ENCODE peak calls at places on chromosomes 6 and 20, in six cellular contexts. M is fibroblast of pulmonary artery; X is stimulated activated CD4-positive, alpha-beta T cell treated with anti-CD3 and anti-CD28 coated beads, Interleukin-1b, Interleukin-23, amount 100 ng/mL, for 24 hours; O is tibial artery; G is HT1080; F is HCEC 1CT. D is an unnamed sample.
A peak's percentile ranks its signal among the peaks of the same experiment; 100 is the strongest.

GRCh38 chr6:105322499-105323231 is 80.2 kb downstream of the PREP start:
- DNase-seq in O (no peak), F (no peak), G (no peak), M (no peak), X (no peak), D (no peak)

GRCh38 chr6:6407061-6407723 is 86.7 kb upstream of the F13A1 start:
- DNase-seq in X (no peak), M (no peak), F (no peak), G (no peak), O (no peak), D (no peak)

GRCh38 chr6:38943964-38944363 is 104.6 kb upstream of the GLP1R start:
- DNase-seq in X (no peak), G (no peak), M (no peak), O (no peak), F (no peak), D (no peak)

GRCh38 chr6:116012966-116013365 is 47.7 kb downstream of the FRK start:
- DNase-seq in O (no peak), X (no peak), M (no peak), F (peak; percentile 13), G (no peak), D (no peak)

GRCh38 chr6:132648828-132649227 is 10.2 kb downstream of the TAAR1 start:
- DNase-seq in O (no peak), M (no peak), F (no peak), X (no peak), G (no peak), D (no peak)

GRCh38 chr20:10319855-10320254 is 101.2 kb downstream of the SNAP25 start:
- DNase-seq in F (no peak), G (no peak), X (no peak), M (no peak), O (no peak), D (no peak)

GRCh38 chr6:159761135-159761872 is 541 bp upstream of the ACAT2 start:
- DNase-seq in X (peak; percentile 13), M (peak; percentile 26), O (peak; percentile 73), F (peak; percentile 13), G (no peak), D (peak; percentile 45)

GRCh38 chr6:24666097-24666615 is 543 bp downstream of the TDP2 start:
- DNase-seq in X (peak; percentile 4), O (peak; percentile 72), G (no peak), F (no peak), M (peak; percentile 35), D (peak; percentile 61)

GRCh38 chr20:38043512-38044300 is 10.2 kb downstream of the RPRD1B start:
- DNase-seq in G (peak; percentile 96), O (no peak), F (peak; percentile 94), X (no peak), M (peak; percentile 62), D (peak; percentile 54)

GRCh38 chr6:160348209-160348551 is at the start of gene SLC22A3:
- DNase-seq in M (no peak), G (no peak), X (no peak), O (no peak), F (no peak), D (no peak)

GRCh38 chr6:34586327-34587040 is 30.4 kb upstream of the SPDEF start:
- DNase-seq in G (no peak), X (no peak), O (peak; percentile 58), F (no peak), M (no peak), D (no peak)

GRCh38 chr6:3748208-3748701 is 3.3 kb downstream of the PXDC1 start:
- DNase-seq in X (no peak), G (peak; percentile 80), F (peak; percentile 82), O (peak; percentile 91), M (peak; percentile 78), D (peak; percentile 90)

GRCh38 chr20:34066476-34067090 is 45.5 kb downstream of the EIF2S2 start:
- DNase-seq in O (no peak), F (no peak), X (no peak), M (no peak), G (peak; percentile 33), D (no peak)

GRCh38 chr20:20199338-20200160 is 147.2 kb downstream of the CFAP61 start:
- DNase-seq in X (no peak), G (no peak), O (no peak), F (no peak), M (no peak), D (no peak)

GRCh38 chr20:63071541-63072181 is 64.9 kb upstream of the BHLHE23 start:
- DNase-seq in X (no peak), F (peak; percentile 87), O (peak; percentile 48), M (peak; percentile 18), G (peak; percentile 63), D (peak; percentile 23)

GRCh38 chr20:58753929-58754551 is 61.4 kb downstream of the NPEPL1 start:
- DNase-seq in F (no peak), O (no peak), M (no peak), X (no peak), G (no peak), D (no peak)

GRCh38 chr6:108598316-108598863 is 37.7 kb downstream of the FOXO3 start:
- DNase-seq in M (peak; percentile 36), G (peak; percentile 30), F (peak; percentile 82), O (no peak), X (no peak), D (peak; percentile 23)

GRCh38 chr6:149012040-149012545 is 265.3 kb downstream of the UST start:
- DNase-seq in O (no peak), G (peak; percentile 94), M (peak; percentile 93), F (peak; percentile 99), X (no peak), D (peak; percentile 41)

D was measured in dermis blood vessel endothelial cell.